ENCODE peak calls at places on chromosomes 11 and 22, in seven cellular contexts. P is HCT116, S is A549, C is GM23338, Y is HepG2, R is K562, N is SK-N-SH. U is an unnamed sample. For H3K4me1, the result is how much of the 10 kb centered on the place peaks cover.

GRCh38 chr11:133136376-133136775 is 395.9 kb downstream of the OPCML start:
- DNase-seq in P (no peak), S (no peak), C (peak), Y (no peak), R (no peak), N (no peak), U (no peak)

GRCh38 chr11:130801287-130802146 is 114.8 kb downstream of the SNX19 start:
- DNase-seq in P (no peak), S (no peak), C (no peak), Y (no peak), R (no peak), N (no peak), U (no peak)

GRCh38 chr22:35568751-35569725 is 28.4 kb downstream of the RASD2 start:
- DNase-seq in P (no peak), S (no peak), C (no peak), Y (no peak), R (no peak), N (no peak), U (no peak)

GRCh38 chr11:6455070-6455469 is 14.3 kb upstream of the HPX start:
- DNase-seq in P (no peak), S (no peak), C (no peak), Y (no peak), R (no peak), N (no peak), U (no peak)

GRCh38 chr11:8719260-8720190 is 36.9 kb downstream of the RPL27A start:
- DNase-seq in P (peak), S (peak), C (no peak), Y (peak), R (no peak), N (no peak), U (peak)

GRCh38 chr11:7844986-7845385 is 48.2 kb upstream of the OR5P2 start:
- DNase-seq in P (no peak), S (no peak), C (no peak), Y (no peak), R (no peak), N (no peak), U (no peak)

GRCh38 chr11:747176-748006 is at the start of gene TALDO1:
- DNase-seq in P (peak), S (peak), C (peak), Y (peak), R (peak), N (peak), U (no peak)

GRCh38 chr11:121757480-121758125 is 304.8 kb upstream of the SORL1-AS1 start:
- DNase-seq in P (no peak), S (no peak), C (peak), Y (no peak), R (no peak), N (no peak), U (no peak)

GRCh38 chr22:20242393-20243175 is 25.5 kb downstream of the RTN4R start:
- DNase-seq in P (no peak), S (no peak), C (no peak), Y (no peak), R (no peak), N (no peak), U (no peak)

GRCh38 chr11:27414644-27415043 is 51.6 kb upstream of the CCDC34 start:
- DNase-seq in P (no peak), S (no peak), C (no peak), Y (no peak), R (peak), N (no peak), U (no peak)

GRCh38 chr11:31655483-31655882 is 145.9 kb downstream of the ELP4 start:
- DNase-seq in P (peak), S (peak), C (no peak), Y (peak), R (no peak), N (no peak), U (no peak)

GRCh38 chr11:86722041-86722440 is 49.6 kb upstream of the ME3 start:
- DNase-seq in P (no peak), S (no peak), C (no peak), Y (no peak), R (no peak), N (no peak), U (no peak)

GRCh38 chr11:75140269-75141138 is 10.4 kb upstream of the SLCO2B1 start:
- DNase-seq in P (peak), S (peak), C (peak), Y (peak), R (peak), N (peak), U (peak)

GRCh38 chr11:118318112-118319030 is 13.8 kb downstream of the CD3E start:
- DNase-seq in P (no peak), S (no peak), C (no peak), Y (no peak), R (no peak), N (no peak), U (no peak)

GRCh38 chr11:12189543-12190235 is 79.3 kb downstream of the MICAL2 start:
- DNase-seq in P (no peak), S (no peak), C (no peak), Y (no peak), R (no peak), N (no peak), U (no peak)

GRCh38 chr11:71247551-71248250 is 4.7 kb downstream of the SHANK2 start:
- DNase-seq in P (no peak), S (no peak), C (peak), Y (no peak), R (no peak), N (no peak), U (no peak)

GRCh38 chr11:120212259-120212888 is 1.5 kb downstream of the OAF start:
- DNase-seq in P (no peak), S (no peak), C (peak), Y (no peak), R (peak), N (peak), U (no peak)

GRCh38 chr11:63918576-63919171 is 1.7 kb upstream of the RCOR2 start:
- DNase-seq in P (no peak), S (no peak), C (peak), Y (no peak), R (peak), N (peak), U (no peak)

GRCh38 chr22:36009085-36009484 is 19.5 kb downstream of the RBFOX2 start:
- DNase-seq in P (no peak), S (no peak), C (no peak), Y (no peak), R (no peak), N (no peak), U (no peak)

GRCh38 chr11:130246719-130247118 is 68.0 kb downstream of the ZBTB44 start:
- DNase-seq in P (no peak), S (no peak), C (no peak), Y (no peak), R (no peak), N (no peak), U (no peak)

GRCh38 chr11:126146454-126147192 is 64.8 kb downstream of the RPUSD4 start:
- DNase-seq in P (no peak), S (no peak), C (peak), Y (peak), R (no peak), N (no peak), U (no peak)

GRCh38 chr22:24460418-24461089 is 33.2 kb downstream of the ADORA2A start:
- DNase-seq in P (no peak), S (no peak), C (no peak), Y (peak), R (no peak), N (no peak), U (no peak)

GRCh38 chr22:22144858-22145257 is 99.7 kb upstream of the VPREB1 start:
- DNase-seq in P (no peak), S (no peak), C (peak), Y (no peak), R (no peak), N (no peak), U (no peak)
- TF ChIP-seq CTCF in P (peak), S (no peak), C (peak), Y (no peak), R (no peak), N (peak), U (no peak)

DNA sequence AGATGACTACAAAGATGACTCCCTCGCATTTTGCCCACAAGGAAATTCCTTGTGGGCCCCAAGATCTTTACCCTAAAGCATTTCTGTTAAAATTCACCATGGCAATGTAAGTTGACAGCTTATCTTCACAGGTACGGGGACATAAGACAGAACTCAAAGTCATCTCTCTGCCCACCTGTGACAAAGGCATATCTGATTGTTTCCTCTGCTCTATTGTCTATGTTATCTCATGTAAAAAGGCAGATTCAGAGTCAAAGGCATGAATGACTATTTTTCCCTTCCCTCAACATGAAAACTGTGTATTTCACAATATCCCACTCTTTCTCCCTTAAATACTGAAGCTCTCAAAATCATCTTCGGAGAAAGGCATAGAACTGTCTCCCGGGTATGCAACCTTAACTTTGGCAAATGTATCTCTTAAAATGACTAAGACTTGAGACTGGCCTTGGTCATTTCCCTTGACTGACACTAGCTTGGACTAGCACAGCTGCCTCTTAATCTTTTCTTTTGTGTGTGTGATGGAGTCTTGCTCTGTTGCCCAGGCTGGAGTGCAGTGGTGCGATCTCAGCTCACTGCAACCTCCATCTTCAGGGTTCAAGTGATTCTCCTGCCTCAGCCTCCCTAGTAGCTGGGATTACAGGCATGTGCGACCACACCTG is 103.2 kb downstream of the MICAL3 start:
- DNase-seq in P (no peak), S (no peak), C (no peak), Y (no peak), R (no peak), N (no peak), U (no peak)
- H3K4me1 ChIP-seq in P (under half), S (under half), C (under half), Y (half or more), R (half or more), N (under half), U (under half)

DNA sequence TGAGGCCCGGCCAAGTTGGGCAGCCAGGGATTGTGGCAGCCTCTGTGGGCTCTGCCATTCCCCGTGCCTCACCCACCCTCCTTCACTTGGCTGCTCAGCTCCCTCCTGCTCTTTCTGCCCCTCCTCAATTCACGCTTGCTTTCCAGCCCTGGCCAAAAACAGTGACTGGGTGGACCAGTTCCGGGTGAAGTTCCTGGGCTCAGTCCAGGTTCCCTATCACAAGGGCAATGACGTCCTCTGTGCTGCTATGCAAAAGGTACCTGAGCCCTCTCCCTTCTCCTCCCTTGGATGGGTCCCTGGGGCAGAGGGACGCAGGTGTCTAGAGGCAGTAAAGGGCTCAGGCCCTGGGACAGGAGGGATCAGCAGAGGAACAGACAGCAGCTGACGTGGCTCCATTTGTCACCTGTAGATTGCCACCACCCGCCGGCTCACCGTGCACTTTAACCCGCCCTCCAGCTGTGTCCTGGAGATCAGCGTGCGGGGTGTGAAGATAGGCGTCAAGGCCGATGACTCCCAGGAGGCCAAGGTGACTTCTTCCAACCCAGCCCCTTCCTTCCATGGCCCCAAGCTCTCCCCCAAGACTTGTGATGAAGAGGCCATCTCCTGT is 2.7 kb downstream of the FREY1 start:
- DNase-seq in P (no peak), S (no peak), C (no peak), Y (no peak), R (peak), N (no peak), U (no peak)
- TF ChIP-seq REST in P (no peak), S (no peak), C (no peak), Y (no peak), R (no peak), N (no peak), U (no peak)

GRCh38 chr11:124943731-124944130 is 7.9 kb upstream of the HEPACAM start:
- DNase-seq in P (no peak), S (no peak), C (no peak), Y (no peak), R (no peak), N (no peak), U (no peak)

GRCh38 chr11:124944565-124944964 is 8.7 kb upstream of the HEPACAM start:
- DNase-seq in P (no peak), S (no peak), C (no peak), Y (no peak), R (no peak), N (no peak), U (no peak)

GRCh38 chr11:124942446-124943202 is 6.8 kb upstream of the HEPACAM start:
- DNase-seq in P (no peak), S (no peak), C (no peak), Y (peak), R (no peak), N (no peak), U (no peak)

GRCh38 chr11:124941703-124942102 is 5.9 kb upstream of the HEPACAM start:
- DNase-seq in P (no peak), S (no peak), C (no peak), Y (no peak), R (no peak), N (no peak), U (no peak)

DNA sequence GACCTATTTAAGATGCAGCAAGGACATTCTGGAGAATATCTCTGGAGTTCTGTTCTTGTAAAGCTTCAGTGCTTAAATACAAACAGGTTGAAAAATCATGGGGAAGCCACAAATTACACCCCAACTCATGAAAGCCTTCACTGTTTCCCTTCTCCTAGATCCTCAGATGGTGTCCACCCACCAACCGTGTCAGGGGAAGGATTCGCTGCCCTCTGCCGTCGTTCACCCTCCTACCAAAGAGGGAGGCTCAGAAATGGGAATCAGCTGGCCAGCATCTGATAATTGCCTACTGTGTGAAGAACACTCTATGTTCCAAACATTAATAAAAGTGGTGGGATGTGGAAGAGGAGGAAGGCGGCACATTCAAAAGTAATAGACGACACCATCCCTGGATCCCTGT is 7.4 kb upstream of the HEPACAM start:
- DNase-seq in P (no peak), S (no peak), C (no peak), Y (peak), R (no peak), N (no peak), U (no peak)
- TF ChIP-seq CTCF in P (no peak), S (no peak), C (no peak), Y (peak), R (no peak), N (no peak), U (no peak)

DNA sequence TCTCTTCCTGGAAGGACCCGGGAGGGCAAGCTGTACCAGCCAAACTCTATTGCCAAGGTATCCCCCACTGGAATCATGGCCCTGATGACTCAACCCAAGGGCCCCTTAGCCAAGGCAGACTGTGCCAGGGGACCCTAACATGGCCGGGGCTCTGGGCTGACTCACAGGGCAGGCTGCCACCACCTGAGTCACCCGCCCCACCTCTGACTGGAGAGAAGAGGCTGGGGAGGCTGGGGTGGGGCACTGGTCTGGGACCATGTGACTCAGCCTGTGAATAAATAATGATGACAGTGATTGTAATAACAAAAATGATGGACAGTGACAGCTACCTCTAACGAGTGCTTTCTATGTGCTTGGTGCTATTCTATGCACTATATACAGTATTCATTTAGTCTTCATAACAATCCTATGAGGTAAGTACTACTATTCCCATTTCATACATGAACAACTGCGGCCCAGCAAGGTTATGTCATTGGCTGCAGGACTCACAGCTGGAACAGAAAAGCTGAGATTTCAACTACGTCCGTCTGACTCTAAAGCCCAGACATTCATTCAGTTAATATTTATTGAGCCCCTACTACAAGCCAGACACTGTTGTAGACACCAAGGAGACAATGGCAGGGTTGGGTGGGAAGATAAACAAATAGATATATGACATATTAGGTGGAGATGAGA is 84.2 kb downstream of the FBXO7 start:
- DNase-seq in P (peak), S (peak), C (no peak), Y (no peak), R (no peak), N (no peak), U (peak)
- H3K4me1 ChIP-seq in P (under half), S (under half), C (under half), Y (under half), R (under half), N (under half), U (under half)

GRCh38 chr11:73784080-73784634 is 3.5 kb upstream of the MRPL48 start:
- DNase-seq in P (peak), S (peak), C (peak), Y (peak), R (peak), N (no peak), U (peak)
- TF ChIP-seq REST in P (no peak), S (no peak), C (no peak), Y (no peak), R (peak), N (no peak), U (no peak)

GRCh38 chr11:92886243-92886905 is 83.1 kb upstream of the MTNR1B start:
- DNase-seq in P (peak), S (peak), C (peak), Y (peak), R (peak), N (peak), U (peak)
- TF ChIP-seq CTCF in P (peak), S (peak), C (peak), Y (peak), R (peak), N (peak), U (peak)